ENCODE peak calls at places on chromosomes 7 and 10, in five cellular contexts. One of them, this sample, is unnamed.

GRCh38 chr10:67837519-67838314 is at the start of gene DNAJC12:
- DNase-seq in NCI-H774: peak; percentile 66
- DNase-seq in NCI-H2171 treated with DMSO at 0.1 percent for 48 hours: peak; percentile 76
- DNase-seq in HS-5: no peak
- DNase-seq in stimulated activated CD8-positive, alpha-beta memory T cell treated with anti-CD3 and anti-CD28 coated beads, Interleukin-15, amount 100 ng/mL, for 24 hours: no peak
- DNase-seq in this sample: peak; percentile 91

GRCh38 chr7:84100866-84101265 is 93.7 kb downstream of the SEMA3A start:
- DNase-seq in HS-5: no peak
- DNase-seq in NCI-H2171 treated with DMSO at 0.1 percent for 48 hours: no peak
- DNase-seq in NCI-H774: no peak
- DNase-seq in stimulated activated CD8-positive, alpha-beta memory T cell treated with anti-CD3 and anti-CD28 coated beads, Interleukin-15, amount 100 ng/mL, for 24 hours: no peak
- DNase-seq in this sample: no peak

GRCh38 chr7:16071246-16071857 is 350.0 kb downstream of the CRPPA start:
- DNase-seq in HS-5: peak; percentile 43
- DNase-seq in stimulated activated CD8-positive, alpha-beta memory T cell treated with anti-CD3 and anti-CD28 coated beads, Interleukin-15, amount 100 ng/mL, for 24 hours: no peak
- DNase-seq in NCI-H774: peak; percentile 48
- DNase-seq in NCI-H2171 treated with DMSO at 0.1 percent for 48 hours: peak; percentile 71
- DNase-seq in this sample: peak; percentile 42

GRCh38 chr7:33327427-33327826 is 198.1 kb downstream of the BBS9 start:
- DNase-seq in NCI-H2171 treated with DMSO at 0.1 percent for 48 hours: no peak
- DNase-seq in HS-5: no peak
- DNase-seq in NCI-H774: no peak
- DNase-seq in stimulated activated CD8-positive, alpha-beta memory T cell treated with anti-CD3 and anti-CD28 coated beads, Interleukin-15, amount 100 ng/mL, for 24 hours: no peak
- DNase-seq in this sample: no peak

GRCh38 chr7:140035400-140036223 is 27.1 kb downstream of the PARP12 start:
- DNase-seq in NCI-H774: no peak
- DNase-seq in NCI-H2171 treated with DMSO at 0.1 percent for 48 hours: no peak
- DNase-seq in stimulated activated CD8-positive, alpha-beta memory T cell treated with anti-CD3 and anti-CD28 coated beads, Interleukin-15, amount 100 ng/mL, for 24 hours: no peak
- DNase-seq in HS-5: peak; percentile 58
- DNase-seq in this sample: no peak

GRCh38 chr10:25232229-25232628 is 57.4 kb downstream of the GPR158 start:
- DNase-seq in NCI-H774: no peak
- DNase-seq in NCI-H2171 treated with DMSO at 0.1 percent for 48 hours: no peak
- DNase-seq in HS-5: no peak
- DNase-seq in stimulated activated CD8-positive, alpha-beta memory T cell treated with anti-CD3 and anti-CD28 coated beads, Interleukin-15, amount 100 ng/mL, for 24 hours: no peak
- DNase-seq in this sample: no peak

GRCh38 chr10:44578271-44578670 is 193.4 kb upstream of the CXCL12 start:
- DNase-seq in NCI-H774: no peak
- DNase-seq in stimulated activated CD8-positive, alpha-beta memory T cell treated with anti-CD3 and anti-CD28 coated beads, Interleukin-15, amount 100 ng/mL, for 24 hours: no peak
- DNase-seq in HS-5: no peak
- DNase-seq in NCI-H2171 treated with DMSO at 0.1 percent for 48 hours: no peak
- DNase-seq in this sample: no peak

GRCh38 chr7:111266613-111267012 is 175.7 kb downstream of the LRRN3 start:
- DNase-seq in NCI-H2171 treated with DMSO at 0.1 percent for 48 hours: no peak
- DNase-seq in HS-5: no peak
- DNase-seq in stimulated activated CD8-positive, alpha-beta memory T cell treated with anti-CD3 and anti-CD28 coated beads, Interleukin-15, amount 100 ng/mL, for 24 hours: no peak
- DNase-seq in NCI-H774: no peak
- DNase-seq in this sample: no peak

GRCh38 chr7:7911756-7912155 is 56.8 kb upstream of the GLCCI1 start:
- DNase-seq in stimulated activated CD8-positive, alpha-beta memory T cell treated with anti-CD3 and anti-CD28 coated beads, Interleukin-15, amount 100 ng/mL, for 24 hours: no peak
- DNase-seq in NCI-H774: no peak
- DNase-seq in HS-5: no peak
- DNase-seq in NCI-H2171 treated with DMSO at 0.1 percent for 48 hours: no peak
- DNase-seq in this sample: no peak

GRCh38 chr7:157555921-157556320 is 219.1 kb downstream of the DNAJB6 start:
- DNase-seq in NCI-H2171 treated with DMSO at 0.1 percent for 48 hours: no peak
- DNase-seq in NCI-H774: no peak
- DNase-seq in HS-5: no peak
- DNase-seq in stimulated activated CD8-positive, alpha-beta memory T cell treated with anti-CD3 and anti-CD28 coated beads, Interleukin-15, amount 100 ng/mL, for 24 hours: no peak
- DNase-seq in this sample: no peak

GRCh38 chr10:63769367-63769766 is 248.2 kb downstream of the REEP3 start:
- DNase-seq in NCI-H2171 treated with DMSO at 0.1 percent for 48 hours: no peak
- DNase-seq in NCI-H774: no peak
- DNase-seq in HS-5: no peak
- DNase-seq in stimulated activated CD8-positive, alpha-beta memory T cell treated with anti-CD3 and anti-CD28 coated beads, Interleukin-15, amount 100 ng/mL, for 24 hours: no peak
- DNase-seq in this sample: no peak

GRCh38 chr7:141115949-141116348 is 42.1 kb downstream of the TMEM178B start:
- DNase-seq in NCI-H2171 treated with DMSO at 0.1 percent for 48 hours: peak; percentile 48
- DNase-seq in stimulated activated CD8-positive, alpha-beta memory T cell treated with anti-CD3 and anti-CD28 coated beads, Interleukin-15, amount 100 ng/mL, for 24 hours: no peak
- DNase-seq in NCI-H774: peak; percentile 95
- DNase-seq in HS-5: no peak
- DNase-seq in this sample: peak; percentile 98

GRCh38 chr7:34281260-34281659 is 375.9 kb downstream of the BMPER start:
- DNase-seq in HS-5: no peak
- DNase-seq in stimulated activated CD8-positive, alpha-beta memory T cell treated with anti-CD3 and anti-CD28 coated beads, Interleukin-15, amount 100 ng/mL, for 24 hours: no peak
- DNase-seq in NCI-H774: no peak
- DNase-seq in NCI-H2171 treated with DMSO at 0.1 percent for 48 hours: no peak
- DNase-seq in this sample: no peak

GRCh38 chr10:75528392-75528791 is 97.0 kb downstream of the LRMDA start:
- DNase-seq in HS-5: no peak
- DNase-seq in NCI-H774: no peak
- DNase-seq in NCI-H2171 treated with DMSO at 0.1 percent for 48 hours: no peak
- DNase-seq in stimulated activated CD8-positive, alpha-beta memory T cell treated with anti-CD3 and anti-CD28 coated beads, Interleukin-15, amount 100 ng/mL, for 24 hours: no peak
- DNase-seq in this sample: no peak

GRCh38 chr10:78656397-78656796 is 412.4 kb upstream of the ZMIZ1 start:
- DNase-seq in stimulated activated CD8-positive, alpha-beta memory T cell treated with anti-CD3 and anti-CD28 coated beads, Interleukin-15, amount 100 ng/mL, for 24 hours: no peak
- DNase-seq in NCI-H2171 treated with DMSO at 0.1 percent for 48 hours: no peak
- DNase-seq in NCI-H774: no peak
- DNase-seq in HS-5: no peak
- DNase-seq in this sample: no peak

GRCh38 chr10:97876387-97876786 is 26.7 kb downstream of the GOLGA7B start:
- DNase-seq in stimulated activated CD8-positive, alpha-beta memory T cell treated with anti-CD3 and anti-CD28 coated beads, Interleukin-15, amount 100 ng/mL, for 24 hours: no peak
- DNase-seq in NCI-H2171 treated with DMSO at 0.1 percent for 48 hours: no peak
- DNase-seq in HS-5: no peak
- DNase-seq in NCI-H774: no peak
- DNase-seq in this sample: no peak

GRCh38 chr10:77989081-77989724 is 40.1 kb downstream of the POLR3A start:
- DNase-seq in NCI-H2171 treated with DMSO at 0.1 percent for 48 hours: peak; percentile 60
- DNase-seq in NCI-H774: no peak
- DNase-seq in stimulated activated CD8-positive, alpha-beta memory T cell treated with anti-CD3 and anti-CD28 coated beads, Interleukin-15, amount 100 ng/mL, for 24 hours: no peak
- DNase-seq in HS-5: no peak
- DNase-seq in this sample: no peak

GRCh38 chr7:107579881-107580715 is at the start of gene BCAP29:
- DNase-seq in NCI-H2171 treated with DMSO at 0.1 percent for 48 hours: peak; percentile 67
- DNase-seq in stimulated activated CD8-positive, alpha-beta memory T cell treated with anti-CD3 and anti-CD28 coated beads, Interleukin-15, amount 100 ng/mL, for 24 hours: peak; percentile 47
- DNase-seq in HS-5: no peak
- DNase-seq in NCI-H774: peak; percentile 61
- DNase-seq in this sample: peak; percentile 38

GRCh38 chr10:114402871-114403544 is 1.3 kb downstream of the AFAP1L2 start:
- DNase-seq in NCI-H2171 treated with DMSO at 0.1 percent for 48 hours: no peak
- DNase-seq in NCI-H774: no peak
- DNase-seq in stimulated activated CD8-positive, alpha-beta memory T cell treated with anti-CD3 and anti-CD28 coated beads, Interleukin-15, amount 100 ng/mL, for 24 hours: no peak
- DNase-seq in HS-5: no peak
- DNase-seq in this sample: no peak

GRCh38 chr10:73836427-73836826 is 25.0 kb upstream of the NDST2 start:
- DNase-seq in HS-5: no peak
- DNase-seq in NCI-H2171 treated with DMSO at 0.1 percent for 48 hours: no peak
- DNase-seq in NCI-H774: no peak
- DNase-seq in stimulated activated CD8-positive, alpha-beta memory T cell treated with anti-CD3 and anti-CD28 coated beads, Interleukin-15, amount 100 ng/mL, for 24 hours: no peak
- DNase-seq in this sample: no peak

GRCh38 chr7:15648461-15648961 is 38.0 kb downstream of the MEOX2 start:
- DNase-seq in NCI-H774: no peak
- DNase-seq in HS-5: no peak
- DNase-seq in stimulated activated CD8-positive, alpha-beta memory T cell treated with anti-CD3 and anti-CD28 coated beads, Interleukin-15, amount 100 ng/mL, for 24 hours: no peak
- DNase-seq in NCI-H2171 treated with DMSO at 0.1 percent for 48 hours: no peak
- DNase-seq in this sample: no peak

GRCh38 chr7:155371884-155372781 is 74.5 kb downstream of the INSIG1 start:
- DNase-seq in stimulated activated CD8-positive, alpha-beta memory T cell treated with anti-CD3 and anti-CD28 coated beads, Interleukin-15, amount 100 ng/mL, for 24 hours: no peak
- DNase-seq in HS-5: no peak
- DNase-seq in NCI-H774: no peak
- DNase-seq in NCI-H2171 treated with DMSO at 0.1 percent for 48 hours: no peak
- DNase-seq in this sample: no peak

GRCh38 chr10:111004016-111004415 is 72.8 kb upstream of the ADRA2A start:
- DNase-seq in NCI-H2171 treated with DMSO at 0.1 percent for 48 hours: no peak
- DNase-seq in NCI-H774: no peak
- DNase-seq in HS-5: no peak
- DNase-seq in stimulated activated CD8-positive, alpha-beta memory T cell treated with anti-CD3 and anti-CD28 coated beads, Interleukin-15, amount 100 ng/mL, for 24 hours: no peak
- DNase-seq in this sample: no peak

GRCh38 chr10:131804551-131805295 is 96.1 kb upstream of the PPP2R2D start:
- DNase-seq in stimulated activated CD8-positive, alpha-beta memory T cell treated with anti-CD3 and anti-CD28 coated beads, Interleukin-15, amount 100 ng/mL, for 24 hours: no peak
- DNase-seq in NCI-H774: no peak
- DNase-seq in NCI-H2171 treated with DMSO at 0.1 percent for 48 hours: no peak
- DNase-seq in HS-5: no peak
- DNase-seq in this sample: no peak

GRCh38 chr7:148400101-148400500 is 190.5 kb upstream of the C7orf33 start:
- DNase-seq in NCI-H774: no peak
- DNase-seq in stimulated activated CD8-positive, alpha-beta memory T cell treated with anti-CD3 and anti-CD28 coated beads, Interleukin-15, amount 100 ng/mL, for 24 hours: no peak
- DNase-seq in HS-5: no peak
- DNase-seq in NCI-H2171 treated with DMSO at 0.1 percent for 48 hours: no peak
- DNase-seq in this sample: no peak

GRCh38 chr7:22052650-22053336 is 107.1 kb upstream of the CDCA7L start:
- DNase-seq in NCI-H774: no peak
- DNase-seq in HS-5: no peak
- DNase-seq in stimulated activated CD8-positive, alpha-beta memory T cell treated with anti-CD3 and anti-CD28 coated beads, Interleukin-15, amount 100 ng/mL, for 24 hours: no peak
- DNase-seq in NCI-H2171 treated with DMSO at 0.1 percent for 48 hours: no peak
- DNase-seq in this sample: no peak

GRCh38 chr10:51010977-51011376 is 63.3 kb upstream of the PRKG1 start:
- DNase-seq in HS-5: no peak
- DNase-seq in stimulated activated CD8-positive, alpha-beta memory T cell treated with anti-CD3 and anti-CD28 coated beads, Interleukin-15, amount 100 ng/mL, for 24 hours: no peak
- DNase-seq in NCI-H774: no peak
- DNase-seq in NCI-H2171 treated with DMSO at 0.1 percent for 48 hours: no peak
- DNase-seq in this sample: no peak

GRCh38 chr7:88141025-88141424 is 78.8 kb downstream of the SRI start:
- DNase-seq in HS-5: no peak
- DNase-seq in stimulated activated CD8-positive, alpha-beta memory T cell treated with anti-CD3 and anti-CD28 coated beads, Interleukin-15, amount 100 ng/mL, for 24 hours: no peak
- DNase-seq in NCI-H2171 treated with DMSO at 0.1 percent for 48 hours: no peak
- DNase-seq in NCI-H774: no peak
- DNase-seq in this sample: no peak

GRCh38 chr7:94445696-94446194 is 51.0 kb downstream of the COL1A2 start:
- DNase-seq in HS-5: no peak
- DNase-seq in NCI-H774: no peak
- DNase-seq in NCI-H2171 treated with DMSO at 0.1 percent for 48 hours: no peak
- DNase-seq in stimulated activated CD8-positive, alpha-beta memory T cell treated with anti-CD3 and anti-CD28 coated beads, Interleukin-15, amount 100 ng/mL, for 24 hours: no peak
- DNase-seq in this sample: no peak

GRCh38 chr7:144668503-144668902 is 167.3 kb downstream of the TPK1 start:
- DNase-seq in NCI-H774: no peak
- DNase-seq in stimulated activated CD8-positive, alpha-beta memory T cell treated with anti-CD3 and anti-CD28 coated beads, Interleukin-15, amount 100 ng/mL, for 24 hours: no peak
- DNase-seq in NCI-H2171 treated with DMSO at 0.1 percent for 48 hours: no peak
- DNase-seq in HS-5: no peak
- DNase-seq in this sample: no peak

GRCh38 chr7:150322833-150323681 is at the start of the genes ACTR3C and LRRC61:
- DNase-seq in HS-5: no peak
- DNase-seq in stimulated activated CD8-positive, alpha-beta memory T cell treated with anti-CD3 and anti-CD28 coated beads, Interleukin-15, amount 100 ng/mL, for 24 hours: peak; percentile 39
- DNase-seq in NCI-H2171 treated with DMSO at 0.1 percent for 48 hours: peak; percentile 81
- DNase-seq in NCI-H774: peak; percentile 73
- DNase-seq in this sample: peak; percentile 71